ENCODE peak calls at places on chromosomes 3 and 15, in four cellular contexts. J, X, V and O are unnamed samples.

GRCh38 chr3:56342475-56342874 is 125.8 kb downstream of the ERC2 start:
- DNase-seq in J (no peak), V (no peak), X (no peak), O (peak)

GRCh38 chr3:146313411-146314111 is 62.7 kb upstream of the PLSCR4 start:
- DNase-seq in V (no peak), J (no peak), X (no peak), O (peak)

GRCh38 chr3:73552700-73553099 is 72.0 kb downstream of the PDZRN3 start:
- DNase-seq in X (no peak), V (no peak), J (no peak), O (peak)

GRCh38 chr3:88005066-88005465 is 53.7 kb downstream of the CGGBP1 start:
- DNase-seq in X (no peak), J (no peak), V (no peak), O (peak)

GRCh38 chr3:39763390-39763789 is 46.0 kb upstream of the MYRIP start:
- DNase-seq in V (no peak), X (no peak), J (no peak), O (no peak)

GRCh38 chr3:158679547-158680000 is 7.1 kb upstream of the LXN start:
- DNase-seq in J (no peak), V (no peak), X (no peak), O (no peak)

GRCh38 chr3:24195504-24196230 is 250.6 kb downstream of the NR1D2 start:
- DNase-seq in J (no peak), X (no peak), V (no peak), O (no peak)

GRCh38 chr3:182697345-182697919 is 95.9 kb upstream of the ATP11B start:
- DNase-seq in X (no peak), J (no peak), V (no peak), O (no peak)

GRCh38 chr3:72797773-72798543 is 50.3 kb downstream of the SHQ1 start:
- DNase-seq in V (no peak), J (no peak), X (no peak), O (no peak)

GRCh38 chr3:25547928-25548327 is 116.8 kb downstream of the TOP2B start:
- DNase-seq in V (no peak), J (no peak), X (no peak), O (no peak)

GRCh38 chr3:42590989-42591756 is 513 bp downstream of the SS18L2 start:
- DNase-seq in X (no peak), J (no peak), V (no peak), O (no peak)

GRCh38 chr3:23600178-23600577 is 205.6 kb upstream of the UBE2E1 start:
- DNase-seq in V (no peak), X (no peak), J (no peak), O (peak)

GRCh38 chr15:83515171-83515570 is 68.0 kb downstream of the SH3GL3 start:
- DNase-seq in X (no peak), J (no peak), V (no peak), O (no peak)

GRCh38 chr3:14875411-14876175 is 56.8 kb downstream of the FGD5 start:
- DNase-seq in X (no peak), J (peak), V (no peak), O (no peak)

GRCh38 chr3:171206283-171206682 is 179.8 kb upstream of the SLC2A2 start:
- DNase-seq in X (no peak), V (no peak), J (no peak), O (no peak)

GRCh38 chr15:70358011-70358819 is 260.5 kb upstream of the TLE3 start:
- DNase-seq in J (no peak), X (no peak), V (peak), O (no peak)

GRCh38 chr3:166444756-166445155 is 607.5 kb upstream of the BCHE start:
- DNase-seq in V (no peak), J (no peak), X (no peak), O (peak)

GRCh38 chr3:112765531-112765930 is 81.1 kb downstream of the CD200R1L start:
- DNase-seq in V (no peak), X (no peak), J (no peak), O (no peak)

GRCh38 chr15:31304736-31305365 is 21.8 kb upstream of the KLF13 start:
- DNase-seq in V (peak), X (no peak), J (no peak), O (no peak)

GRCh38 chr3:53668872-53669271 is 174.5 kb downstream of the CACNA1D start:
- DNase-seq in V (no peak), X (no peak), J (no peak), O (peak)

GRCh38 chr15:74842581-74843444 is at the start of gene ULK3:
- DNase-seq in V (peak), J (peak), X (peak), O (peak)
- TF ChIP-seq CTCF in V (peak), J (peak), X (peak), O (peak)

GRCh38 chr3:153165211-153165815 is 3.3 kb downstream of the RAP2B start:
- DNase-seq in X (no peak), J (no peak), V (no peak), O (no peak)
- TF ChIP-seq CTCF in X (peak), J (no peak), V (peak), O (peak)

GRCh38 chr3:160159806-160160205 is 65.4 kb upstream of the C3orf80 start:
- DNase-seq in J (no peak), V (no peak), X (no peak), O (no peak)

GRCh38 chr3:160159346-160159745 is 65.9 kb upstream of the C3orf80 start:
- DNase-seq in X (no peak), J (no peak), V (no peak), O (no peak)

GRCh38 chr3:160162440-160162839 is 62.8 kb upstream of the C3orf80 start:
- DNase-seq in X (no peak), V (no peak), J (no peak), O (no peak)

GRCh38 chr3:160168290-160168689 is 56.9 kb upstream of the C3orf80 start:
- DNase-seq in X (no peak), J (no peak), V (no peak), O (no peak)

GRCh38 chr3:160163259-160163878 is 61.9 kb upstream of the C3orf80 start:
- DNase-seq in V (no peak), X (no peak), J (no peak), O (peak)
- TF ChIP-seq CTCF in V (peak), X (peak), J (peak), O (peak)

GRCh38 chr3:50212502-50212901 is 7.4 kb downstream of the SLC38A3 start:
- DNase-seq in J (no peak), X (no peak), V (no peak), O (no peak)
- TF ChIP-seq CTCF in J (no peak), X (peak), V (no peak), O (no peak)